ENCODE peak calls at places on chromosomes 6 and 20, in four cellular contexts. L is lung; G is effector memory CD4-positive, alpha-beta T cell; H is endothelial cell of umbilical vein. E is an unnamed sample. For H3K27me3, the result is how much of the 10 kb centered on the place peaks cover.

GRCh38 chr6:147311218-147311617 is 107.0 kb downstream of the STXBP5 start:
- DNase-seq in H (no peak), G (no peak), L (no peak), E (no peak)

GRCh38 chr6:107047807-107048206 is 19.8 kb downstream of the MTRES1 start:
- DNase-seq in L (no peak), H (no peak), G (no peak), E (no peak)

GRCh38 chr6:28353981-28354676 is 4.4 kb downstream of the ZKSCAN3 start:
- DNase-seq in G (no peak), H (peak), L (peak), E (no peak)

GRCh38 chr6:32137454-32137853 is 7.4 kb upstream of the FKBPL start:
- DNase-seq in H (no peak), G (no peak), L (no peak), E (no peak)

GRCh38 chr6:5036309-5036708 is 32.5 kb upstream of the RPP40 start:
- DNase-seq in L (no peak), H (peak), G (no peak), E (no peak)

GRCh38 chr6:142943746-142944125 is 1.2 kb downstream of the HIVEP2 start:
- DNase-seq in H (peak), L (no peak), G (no peak), E (peak)

GRCh38 chr6:10266061-10266460 is 148.8 kb downstream of the TFAP2A start:
- DNase-seq in L (no peak), G (no peak), H (no peak), E (no peak)

GRCh38 chr20:36471885-36472642 is 69.3 kb upstream of the MYL9 start:
- DNase-seq in G (no peak), H (no peak), L (no peak), E (no peak)

GRCh38 chr20:31516651-31517050 is 2.4 kb downstream of the HM13 start:
- DNase-seq in H (no peak), L (no peak), G (no peak), E (no peak)

GRCh38 chr20:15265910-15266309 is 928.5 kb upstream of the FLRT3 start:
- DNase-seq in L (no peak), G (no peak), H (no peak), E (no peak)

GRCh38 chr6:17905611-17906592 is 81.5 kb downstream of the KIF13A start:
- DNase-seq in H (no peak), G (no peak), L (no peak), E (no peak)

GRCh38 chr20:40009542-40009941 is 679.5 kb downstream of the MAFB start:
- DNase-seq in H (no peak), G (no peak), L (no peak), E (no peak)

GRCh38 chr6:122622404-122622938 is 12.3 kb downstream of the PKIB start:
- DNase-seq in L (no peak), G (no peak), H (no peak), E (no peak)

GRCh38 chr20:6731951-6732580 is 35.4 kb upstream of the BMP2 start:
- DNase-seq in H (no peak), G (no peak), L (no peak), E (peak)

GRCh38 chr6:42450314-42451145 is 1.2 kb downstream of the TRERF1 start:
- DNase-seq in G (peak), L (no peak), H (no peak), E (no peak)

GRCh38 chr6:38997128-38997761 is 51.3 kb upstream of the GLP1R start:
- DNase-seq in L (no peak), G (no peak), H (peak), E (no peak)

GRCh38 chr6:108566406-108566805 is 5.7 kb downstream of the FOXO3 start:
- DNase-seq in G (no peak), L (no peak), H (no peak), E (no peak)
- H3K27ac ChIP-seq in G (no peak), L (peak), H (no peak), E (peak)

GRCh38 chr6:27254566-27254965 is 7.1 kb downstream of the PRSS16 start:
- DNase-seq in L (no peak), G (no peak), H (no peak), E (no peak)
- H3K27me3 ChIP-seq in L (under half), G (under half), H (under half), E (half or more)

DNA sequence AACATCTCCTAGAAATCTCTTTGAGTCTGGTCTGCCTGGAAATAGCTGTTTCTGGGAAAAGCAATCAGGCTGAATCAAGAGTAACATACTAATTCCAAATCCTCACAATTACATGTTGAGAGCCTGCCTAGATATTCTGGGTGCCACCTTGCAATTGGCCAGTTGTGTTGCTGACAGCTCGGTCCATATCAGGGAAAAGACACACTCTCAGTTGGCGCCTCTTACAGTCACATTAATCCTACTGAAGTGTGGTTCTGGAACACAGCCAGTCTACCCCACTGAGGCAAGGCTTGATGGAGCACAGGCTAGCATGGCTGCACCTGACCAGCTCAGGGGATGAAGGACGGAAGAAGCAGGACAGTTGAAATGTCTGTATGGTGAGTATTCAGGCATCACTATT is 121.4 kb upstream of the TAB2 start:
- DNase-seq in L (no peak), H (no peak), G (no peak), E (no peak)
- H3K27ac ChIP-seq in L (no peak), H (no peak), G (no peak), E (no peak)

GRCh38 chr6:70956191-70956450 is 739 bp downstream of the B3GAT2 start:
- DNase-seq in L (no peak), H (no peak), G (no peak), E (no peak)

GRCh38 chr6:70955441-70956190 is 1.2 kb downstream of the B3GAT2 start:
- DNase-seq in H (peak), G (peak), L (peak), E (peak)

GRCh38 chr6:70954750-70955149 is 2.1 kb downstream of the B3GAT2 start:
- DNase-seq in L (no peak), G (no peak), H (no peak), E (no peak)

GRCh38 chr6:70957284-70957617 is 391 bp upstream of the B3GAT2 start:
- DNase-seq in H (no peak), L (no peak), G (no peak), E (no peak)

DNA sequence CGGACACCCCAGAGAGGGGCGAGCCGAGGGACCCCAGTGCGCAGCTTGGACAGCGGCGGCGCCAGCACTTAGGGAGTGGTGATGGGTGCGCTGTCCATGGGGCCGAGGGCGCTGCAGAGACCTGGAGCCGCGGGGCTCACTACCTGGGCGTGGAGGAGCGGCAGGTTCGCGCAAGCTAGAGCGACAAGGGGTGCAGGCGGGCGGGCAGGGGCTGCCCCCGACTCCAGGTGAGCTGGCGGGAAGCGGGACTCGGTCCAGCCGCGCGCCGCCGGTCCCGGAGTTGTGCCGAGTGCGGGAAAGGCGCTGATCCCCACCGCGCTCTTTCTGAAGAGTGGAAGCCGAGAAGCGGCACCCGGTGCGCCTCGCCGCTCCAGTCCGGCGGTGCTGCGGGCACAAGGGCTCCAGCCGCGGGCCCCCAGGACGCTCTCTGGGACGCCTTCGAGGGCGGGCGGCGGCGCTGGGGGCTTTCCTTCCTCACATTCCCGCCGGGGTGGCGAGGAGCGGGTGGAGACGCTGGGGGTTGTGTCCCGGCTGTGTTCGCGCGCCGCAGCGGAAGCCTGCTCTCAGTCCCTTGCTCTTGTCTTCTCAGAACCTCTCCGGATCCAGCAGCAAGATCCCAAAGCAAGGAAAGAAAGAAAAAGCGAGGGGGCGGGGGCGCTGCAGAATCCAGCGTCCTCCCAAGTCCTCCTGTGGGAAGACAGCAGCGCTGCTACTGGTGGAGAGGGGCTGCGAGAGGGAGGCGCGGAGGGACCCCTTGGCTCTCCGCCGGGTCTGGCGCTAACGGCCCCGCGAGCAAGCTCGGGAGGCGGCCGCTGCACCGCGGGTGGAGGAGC is at the start of gene B3GAT2:
- DNase-seq in H (peak), G (no peak), L (no peak), E (peak)
- H3K27me3 ChIP-seq in H (under half), G (under half), L (under half), E (under half)

DNA sequence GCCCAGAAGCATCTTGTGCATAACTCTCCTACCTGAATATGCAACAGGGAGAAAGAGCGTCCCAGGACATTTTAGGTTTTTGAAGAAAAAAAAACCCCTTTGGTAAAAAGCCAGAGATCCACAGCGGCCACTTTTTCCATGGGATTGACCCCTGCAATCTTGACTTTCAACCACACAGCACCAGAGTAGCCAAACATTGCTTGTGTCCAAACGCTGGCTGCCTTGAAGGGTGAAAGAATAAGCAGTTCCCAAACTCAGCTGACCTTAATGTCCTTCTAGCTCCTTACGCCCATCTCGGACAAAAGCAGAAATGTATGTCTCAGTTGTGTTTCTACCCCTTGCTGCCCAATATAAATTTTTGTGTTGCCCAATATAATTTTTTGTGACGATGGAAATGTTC is 1.2 kb upstream of the MOG start:
- DNase-seq in G (no peak), H (no peak), L (no peak), E (no peak)
- H3K27ac ChIP-seq in G (no peak), H (no peak), L (peak), E (peak)

DNA sequence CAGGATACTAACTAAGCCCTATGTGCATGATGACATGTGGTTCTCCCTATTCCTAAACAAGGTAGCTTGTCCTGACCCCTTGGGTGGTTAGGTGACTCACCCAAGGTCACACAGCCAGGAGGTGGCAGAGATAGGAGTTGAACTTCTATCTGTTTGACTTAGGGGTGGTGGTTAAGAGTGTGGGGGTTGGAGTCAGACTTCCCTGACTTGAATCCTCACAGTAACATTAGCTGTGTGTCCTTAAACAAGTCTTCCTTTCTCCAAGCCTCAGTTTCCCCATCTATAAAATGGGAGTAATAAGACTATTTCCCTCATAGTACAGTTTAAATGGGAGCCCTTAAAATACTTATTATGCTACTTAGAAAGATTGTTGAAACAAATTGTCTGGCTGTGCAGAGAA is 21.9 kb downstream of the SLC12A5 start:
- DNase-seq in H (no peak), G (no peak), L (no peak), E (no peak)
- H3K27me3 ChIP-seq in H (under half), G (under half), L (under half), E (under half)

GRCh38 chr20:41234546-41234945 is 83.0 kb downstream of the ZHX3 start:
- DNase-seq in L (no peak), H (no peak), G (no peak), E (peak)
- H3K27ac ChIP-seq in L (peak), H (no peak), G (no peak), E (peak)

DNA sequence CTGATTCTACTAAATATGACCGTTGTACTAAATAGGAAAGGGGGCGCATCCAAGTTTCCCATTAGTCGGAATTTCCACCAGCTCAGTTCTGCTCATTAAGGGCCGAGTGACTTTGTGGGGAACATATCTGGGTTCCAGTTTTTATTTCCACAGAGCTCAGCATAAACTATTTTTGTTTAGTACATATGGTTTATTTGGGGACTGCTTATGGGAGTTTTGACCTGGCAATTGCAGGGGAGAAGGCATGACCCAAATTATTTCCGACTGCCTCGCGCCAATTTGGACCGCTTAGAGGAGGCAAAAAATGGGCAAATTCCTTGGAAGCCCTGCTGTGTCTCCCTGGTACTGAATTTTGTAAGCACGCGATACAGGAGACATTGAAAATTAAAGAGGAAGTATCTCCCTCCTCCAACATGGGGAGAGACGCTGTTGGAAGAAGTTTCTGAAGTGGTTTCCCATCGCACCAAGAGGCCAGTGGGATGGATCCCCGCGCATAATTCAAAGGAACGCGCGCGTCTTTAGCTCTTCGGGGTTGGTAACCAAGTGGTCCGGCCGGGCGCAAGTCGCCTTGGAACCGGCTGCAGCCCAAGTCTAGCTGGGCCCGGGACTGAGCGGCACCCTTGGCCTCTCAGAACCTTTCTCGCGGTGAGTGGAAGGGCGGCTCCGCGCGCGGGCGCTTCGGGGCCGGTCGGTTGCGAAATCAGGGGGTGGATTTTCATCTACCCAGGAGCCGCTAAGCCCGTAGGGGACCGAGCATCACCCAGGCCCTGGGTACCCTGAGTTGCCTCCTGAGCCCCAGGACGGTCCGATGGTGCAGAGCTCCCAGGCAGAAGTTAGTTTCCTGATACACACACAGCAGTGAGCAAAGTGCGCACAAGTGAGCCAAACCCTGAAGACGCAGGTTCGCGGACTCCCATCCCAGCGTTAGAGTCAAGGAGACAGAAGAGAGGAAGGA is 6.3 kb downstream of the NKX2-2 start:
- DNase-seq in H (no peak), L (no peak), G (no peak), E (no peak)
- H3K27me3 ChIP-seq in H (half or more), L (under half), G (half or more), E (under half)

GRCh38 chr20:1327241-1327653 is 1.7 kb downstream of the SDCBP2 start:
- DNase-seq in H (peak), G (no peak), L (no peak), E (peak)

GRCh38 chr20:1328680-1329330 is at the start of gene SDCBP2:
- DNase-seq in G (no peak), H (no peak), L (peak), E (peak)

GRCh38 chr20:1326031-1326930 is 2.7 kb downstream of the SDCBP2 start:
- DNase-seq in H (peak), G (no peak), L (no peak), E (peak)

GRCh38 chr20:1330075-1330830 is 1.3 kb upstream of the SDCBP2 start:
- DNase-seq in H (no peak), L (peak), G (peak), E (peak)

DNA sequence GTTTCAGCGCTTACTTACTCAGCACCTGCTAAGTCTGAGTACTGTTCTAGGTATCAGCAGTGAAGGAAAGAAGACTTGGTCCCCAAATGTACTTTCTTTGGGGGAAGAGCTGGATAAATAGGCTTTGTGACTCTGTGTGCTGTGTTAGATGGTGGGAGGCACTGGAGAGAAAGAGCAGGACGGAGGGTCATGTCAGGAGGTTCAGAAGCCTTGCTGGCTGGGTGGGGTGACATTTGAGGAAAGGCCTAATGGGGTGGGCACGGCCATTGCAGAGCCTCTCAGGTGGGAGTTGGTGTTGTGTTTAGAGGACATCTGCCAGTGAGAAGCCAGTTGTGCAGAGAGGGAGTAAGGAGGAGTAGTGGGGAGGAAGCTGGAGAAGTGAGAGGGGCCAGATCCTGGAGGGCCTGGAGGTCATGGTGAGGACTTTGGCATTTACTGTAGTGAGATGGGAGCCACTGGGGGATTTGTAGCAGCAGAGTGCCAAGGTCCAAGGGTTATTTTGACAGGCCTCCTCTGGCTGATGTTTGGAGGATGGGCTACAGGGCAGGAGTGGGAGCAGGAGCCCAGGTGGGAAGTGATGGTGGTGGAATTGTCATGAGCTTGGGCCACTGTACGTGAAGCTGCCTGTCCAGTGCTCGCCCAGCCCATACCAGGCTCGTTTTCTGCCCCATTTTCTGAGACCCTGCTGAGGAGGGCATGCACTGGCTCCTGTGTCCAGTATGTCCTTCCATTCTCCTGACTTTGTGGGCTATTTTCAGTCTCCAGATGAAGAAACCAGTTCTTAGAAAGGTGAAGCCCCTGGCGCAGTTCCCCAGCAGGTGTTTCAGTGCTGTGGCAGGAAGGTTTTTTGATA is 886 bp downstream of the SDCBP2 start:
- DNase-seq in L (peak), G (no peak), H (no peak), E (peak)
- H3K27ac ChIP-seq in L (peak), G (no peak), H (peak), E (peak)

DNA sequence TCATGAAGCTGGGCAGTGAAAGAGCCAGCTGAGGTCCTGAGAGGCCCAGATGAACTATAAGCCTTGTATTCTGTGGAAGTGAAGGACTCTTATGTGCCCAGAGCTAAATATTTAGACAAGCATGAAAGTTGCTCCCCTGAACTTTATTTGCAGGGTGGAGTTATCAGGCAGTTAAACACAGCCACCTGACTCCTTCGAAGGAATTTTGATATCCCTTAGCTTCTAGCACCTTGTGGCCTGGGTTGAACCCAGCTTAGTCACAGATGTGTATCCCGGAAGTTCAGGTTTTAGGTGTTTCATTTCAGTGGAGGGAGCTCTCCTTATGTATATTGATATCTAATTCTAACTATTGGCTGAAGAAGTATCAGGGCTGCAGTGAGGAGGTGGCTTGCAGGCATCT is 20.4 kb downstream of the NR2E1 start:
- DNase-seq in L (no peak), G (no peak), H (no peak), E (no peak)
- H3K27me3 ChIP-seq in L (under half), G (under half), H (under half), E (under half)